ENCODE peak calls at places on chromosomes 3 and 15, in seven cellular contexts. One of them, this sample, is unnamed. For H3K9me3, the result is how much of the 10 kb centered on the place peaks cover.

GRCh38 chr15:98548172-98548971 is 100.0 kb upstream of the IGF1R start:
- DNase-seq in CD4-positive, CD25-positive, alpha-beta regulatory T cell: no peak
- DNase-seq in psoas muscle: peak
- DNase-seq in neural progenitor cell: peak
- DNase-seq in PC-9: peak
- DNase-seq in HCT116: no peak
- DNase-seq in uterus: peak
- DNase-seq in this sample: no peak

GRCh38 chr15:99556010-99556409 is 9.8 kb upstream of the MEF2A start:
- DNase-seq in CD4-positive, CD25-positive, alpha-beta regulatory T cell: no peak
- DNase-seq in psoas muscle: no peak
- DNase-seq in neural progenitor cell: no peak
- DNase-seq in PC-9: no peak
- DNase-seq in HCT116: no peak
- DNase-seq in uterus: no peak
- DNase-seq in this sample: no peak

GRCh38 chr15:82900511-82900910 is 52.0 kb downstream of the HOMER2 start:
- DNase-seq in CD4-positive, CD25-positive, alpha-beta regulatory T cell: no peak
- DNase-seq in psoas muscle: no peak
- DNase-seq in neural progenitor cell: no peak
- DNase-seq in PC-9: no peak
- DNase-seq in HCT116: no peak
- DNase-seq in uterus: no peak
- DNase-seq in this sample: no peak

GRCh38 chr3:149965278-149965677 is 5.4 kb downstream of the PFN2 start:
- DNase-seq in CD4-positive, CD25-positive, alpha-beta regulatory T cell: no peak
- DNase-seq in psoas muscle: no peak
- DNase-seq in neural progenitor cell: no peak
- DNase-seq in PC-9: no peak
- DNase-seq in HCT116: no peak
- DNase-seq in uterus: no peak
- DNase-seq in this sample: no peak

GRCh38 chr15:86839502-86839901 is 759.8 kb downstream of the AGBL1 start:
- DNase-seq in CD4-positive, CD25-positive, alpha-beta regulatory T cell: no peak
- DNase-seq in psoas muscle: no peak
- DNase-seq in neural progenitor cell: no peak
- DNase-seq in PC-9: no peak
- DNase-seq in HCT116: no peak
- DNase-seq in uterus: no peak
- DNase-seq in this sample: no peak

GRCh38 chr3:87260270-87260669 is 16.1 kb downstream of the POU1F1 start:
- DNase-seq in CD4-positive, CD25-positive, alpha-beta regulatory T cell: peak
- DNase-seq in psoas muscle: no peak
- DNase-seq in neural progenitor cell: peak
- DNase-seq in PC-9: peak
- DNase-seq in HCT116: peak
- DNase-seq in uterus: peak
- DNase-seq in this sample: no peak

GRCh38 chr3:44883999-44884431 is 9.6 kb downstream of the TGM4 start:
- DNase-seq in CD4-positive, CD25-positive, alpha-beta regulatory T cell: no peak
- DNase-seq in psoas muscle: no peak
- DNase-seq in neural progenitor cell: no peak
- DNase-seq in PC-9: peak
- DNase-seq in HCT116: peak
- DNase-seq in uterus: no peak
- DNase-seq in this sample: no peak

GRCh38 chr15:71048913-71049675 is 66.2 kb upstream of the THSD4 start:
- DNase-seq in CD4-positive, CD25-positive, alpha-beta regulatory T cell: no peak
- DNase-seq in psoas muscle: no peak
- DNase-seq in neural progenitor cell: no peak
- DNase-seq in PC-9: no peak
- DNase-seq in HCT116: no peak
- DNase-seq in uterus: no peak
- DNase-seq in this sample: no peak

GRCh38 chr3:182567666-182568065 is 225.6 kb upstream of the ATP11B start:
- DNase-seq in CD4-positive, CD25-positive, alpha-beta regulatory T cell: no peak
- DNase-seq in psoas muscle: no peak
- DNase-seq in neural progenitor cell: peak
- DNase-seq in PC-9: peak
- DNase-seq in HCT116: no peak
- DNase-seq in uterus: no peak
- DNase-seq in this sample: no peak

GRCh38 chr15:72306211-72306785 is 13.7 kb downstream of the CELF6 start:
- DNase-seq in CD4-positive, CD25-positive, alpha-beta regulatory T cell: peak
- DNase-seq in psoas muscle: no peak
- DNase-seq in neural progenitor cell: peak
- DNase-seq in PC-9: no peak
- DNase-seq in HCT116: no peak
- DNase-seq in uterus: no peak
- DNase-seq in this sample: peak

GRCh38 chr15:61037031-61037430 is 192.1 kb downstream of the RORA start:
- DNase-seq in CD4-positive, CD25-positive, alpha-beta regulatory T cell: no peak
- DNase-seq in psoas muscle: no peak
- DNase-seq in neural progenitor cell: no peak
- DNase-seq in PC-9: no peak
- DNase-seq in HCT116: no peak
- DNase-seq in uterus: no peak
- DNase-seq in this sample: no peak

GRCh38 chr15:25846377-25846776 is 16.8 kb downstream of the ATP10A start:
- DNase-seq in CD4-positive, CD25-positive, alpha-beta regulatory T cell: peak
- DNase-seq in psoas muscle: no peak
- DNase-seq in neural progenitor cell: no peak
- DNase-seq in PC-9: no peak
- DNase-seq in HCT116: no peak
- DNase-seq in uterus: no peak
- DNase-seq in this sample: no peak

GRCh38 chr3:162507397-162507796 is 1010.8 kb downstream of the OTOL1 start:
- DNase-seq in CD4-positive, CD25-positive, alpha-beta regulatory T cell: no peak
- DNase-seq in psoas muscle: no peak
- DNase-seq in neural progenitor cell: no peak
- DNase-seq in PC-9: no peak
- DNase-seq in HCT116: no peak
- DNase-seq in uterus: no peak
- DNase-seq in this sample: no peak

GRCh38 chr3:126342991-126343661 is 14.1 kb downstream of the KLF15 start:
- DNase-seq in CD4-positive, CD25-positive, alpha-beta regulatory T cell: no peak
- DNase-seq in psoas muscle: peak
- DNase-seq in neural progenitor cell: peak
- DNase-seq in PC-9: no peak
- DNase-seq in HCT116: no peak
- DNase-seq in uterus: peak
- DNase-seq in this sample: peak

GRCh38 chr15:78429477-78429876 is 8.5 kb upstream of the IREB2 start:
- DNase-seq in CD4-positive, CD25-positive, alpha-beta regulatory T cell: no peak
- DNase-seq in psoas muscle: no peak
- DNase-seq in neural progenitor cell: no peak
- DNase-seq in PC-9: no peak
- DNase-seq in HCT116: no peak
- DNase-seq in uterus: no peak
- DNase-seq in this sample: no peak

GRCh38 chr15:73899197-73900128 is 26.1 kb downstream of the TBC1D21 start:
- DNase-seq in CD4-positive, CD25-positive, alpha-beta regulatory T cell: no peak
- DNase-seq in psoas muscle: no peak
- DNase-seq in neural progenitor cell: peak
- DNase-seq in PC-9: no peak
- DNase-seq in HCT116: no peak
- DNase-seq in uterus: no peak
- DNase-seq in this sample: no peak

GRCh38 chr15:98760975-98761374 is 112.6 kb downstream of the IGF1R start:
- DNase-seq in CD4-positive, CD25-positive, alpha-beta regulatory T cell: no peak
- DNase-seq in psoas muscle: no peak
- DNase-seq in neural progenitor cell: no peak
- DNase-seq in PC-9: no peak
- DNase-seq in HCT116: no peak
- DNase-seq in uterus: no peak
- DNase-seq in this sample: no peak

GRCh38 chr3:160200328-160200727 is 24.9 kb upstream of the C3orf80 start:
- DNase-seq in CD4-positive, CD25-positive, alpha-beta regulatory T cell: no peak
- DNase-seq in psoas muscle: no peak
- DNase-seq in neural progenitor cell: no peak
- DNase-seq in PC-9: no peak
- DNase-seq in HCT116: no peak
- DNase-seq in uterus: no peak
- DNase-seq in this sample: no peak

GRCh38 chr15:99674279-99674678 is 59.0 kb downstream of the LYSMD4 start:
- DNase-seq in CD4-positive, CD25-positive, alpha-beta regulatory T cell: no peak
- DNase-seq in psoas muscle: no peak
- DNase-seq in neural progenitor cell: no peak
- DNase-seq in PC-9: no peak
- DNase-seq in HCT116: no peak
- DNase-seq in uterus: no peak
- DNase-seq in this sample: no peak

GRCh38 chr3:32837789-32838188 is 20.0 kb downstream of the TRIM71 start:
- DNase-seq in CD4-positive, CD25-positive, alpha-beta regulatory T cell: no peak
- DNase-seq in psoas muscle: no peak
- DNase-seq in neural progenitor cell: peak
- DNase-seq in PC-9: no peak
- DNase-seq in HCT116: no peak
- DNase-seq in uterus: no peak
- DNase-seq in this sample: no peak

DNA sequence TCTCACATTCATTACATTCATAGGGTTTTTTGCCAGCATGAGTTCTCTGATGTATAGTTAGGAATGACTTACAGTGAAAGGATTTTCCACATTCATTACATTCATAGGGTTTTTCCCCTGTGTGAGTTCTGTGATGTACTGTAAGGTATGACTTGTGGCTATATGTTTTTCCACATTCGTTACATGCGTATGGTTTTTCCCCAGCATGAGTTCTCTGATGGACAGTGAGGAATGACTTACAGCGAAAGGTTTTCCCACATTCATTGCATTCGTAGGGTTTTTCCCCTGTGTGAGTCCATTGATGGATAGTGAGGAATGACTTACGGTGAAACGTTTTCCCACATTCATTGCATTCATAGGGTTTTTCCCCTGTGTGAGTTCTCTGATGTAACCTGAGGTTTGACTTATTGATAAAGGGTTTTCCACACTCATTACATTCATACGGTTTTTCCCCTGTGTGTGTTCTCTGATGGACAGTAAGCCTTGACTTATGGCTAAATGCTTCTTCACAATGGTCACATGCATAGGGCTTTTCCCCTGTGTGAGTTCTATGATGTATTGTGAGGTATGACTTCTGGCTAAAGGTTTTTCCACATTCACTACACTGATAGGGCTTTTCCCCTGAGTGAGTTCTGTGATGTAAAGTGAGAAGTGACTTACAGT is 47.4 kb downstream of the ZNF717 start:
- DNase-seq in CD4-positive, CD25-positive, alpha-beta regulatory T cell: no peak
- DNase-seq in psoas muscle: no peak
- DNase-seq in neural progenitor cell: no peak
- DNase-seq in PC-9: no peak
- DNase-seq in HCT116: no peak
- DNase-seq in uterus: no peak
- DNase-seq in this sample: no peak
- H3K9me3 ChIP-seq in CD4-positive, CD25-positive, alpha-beta regulatory T cell: half or more
- H3K9me3 ChIP-seq in psoas muscle: half or more
- H3K9me3 ChIP-seq in neural progenitor cell: under half
- H3K9me3 ChIP-seq in PC-9: under half
- H3K9me3 ChIP-seq in HCT116: under half
- H3K9me3 ChIP-seq in uterus: half or more
- H3K9me3 ChIP-seq in this sample: half or more

DNA sequence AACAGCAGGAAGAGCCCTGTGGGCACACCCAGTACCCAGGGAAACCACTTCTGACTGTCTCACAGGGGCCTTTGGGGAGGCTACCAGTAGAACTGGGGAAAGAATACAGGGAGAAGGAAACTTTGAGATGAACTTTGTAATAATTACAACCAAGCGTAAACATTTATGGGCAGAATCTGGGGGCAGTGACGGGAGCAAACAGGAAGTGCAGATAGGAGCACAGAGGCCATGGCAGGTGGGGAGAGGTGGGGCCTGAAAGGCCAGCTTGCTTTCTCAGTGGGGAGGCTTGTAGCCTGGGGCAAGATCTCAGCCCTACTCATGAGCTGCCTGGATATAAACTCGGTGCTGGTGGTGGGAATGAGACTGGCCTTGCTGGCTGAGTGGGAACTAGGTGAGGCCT is 209.8 kb downstream of the PLCH1 start:
- DNase-seq in CD4-positive, CD25-positive, alpha-beta regulatory T cell: no peak
- DNase-seq in psoas muscle: no peak
- DNase-seq in neural progenitor cell: no peak
- DNase-seq in PC-9: no peak
- DNase-seq in HCT116: no peak
- DNase-seq in uterus: no peak
- DNase-seq in this sample: no peak
- H3K9me3 ChIP-seq in CD4-positive, CD25-positive, alpha-beta regulatory T cell: under half
- H3K9me3 ChIP-seq in psoas muscle: under half
- H3K9me3 ChIP-seq in neural progenitor cell: under half
- H3K9me3 ChIP-seq in PC-9: under half
- H3K9me3 ChIP-seq in HCT116: under half
- H3K9me3 ChIP-seq in uterus: under half
- H3K9me3 ChIP-seq in this sample: under half

GRCh38 chr3:179493260-179493659 is 42.0 kb upstream of the GNB4 start:
- DNase-seq in CD4-positive, CD25-positive, alpha-beta regulatory T cell: no peak
- DNase-seq in psoas muscle: no peak
- DNase-seq in neural progenitor cell: no peak
- DNase-seq in PC-9: no peak
- DNase-seq in HCT116: no peak
- DNase-seq in uterus: no peak
- DNase-seq in this sample: no peak
- H3K9me3 ChIP-seq in CD4-positive, CD25-positive, alpha-beta regulatory T cell: under half
- H3K9me3 ChIP-seq in psoas muscle: under half
- H3K9me3 ChIP-seq in neural progenitor cell: under half
- H3K9me3 ChIP-seq in PC-9: under half
- H3K9me3 ChIP-seq in HCT116: under half
- H3K9me3 ChIP-seq in uterus: under half
- H3K9me3 ChIP-seq in this sample: under half

DNA sequence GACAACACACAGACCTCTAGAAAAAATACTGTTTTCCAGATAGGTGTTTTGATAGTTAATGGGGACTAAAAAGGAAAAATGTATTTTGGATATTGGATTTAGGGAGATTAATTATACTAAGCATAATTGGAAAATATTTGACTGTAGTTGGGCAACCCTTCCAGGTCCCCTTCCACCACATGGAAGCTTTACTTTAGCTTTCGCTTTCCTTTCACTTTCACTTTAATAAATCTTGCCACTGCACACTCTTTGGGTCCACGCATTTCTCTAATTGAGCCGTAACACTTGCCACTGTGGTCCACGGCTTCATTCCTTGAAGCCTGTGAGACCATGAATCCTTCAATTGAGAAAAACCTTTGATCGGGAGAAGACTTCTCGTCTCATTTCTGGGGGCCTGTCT is 15.5 kb downstream of the GLDN start:
- DNase-seq in CD4-positive, CD25-positive, alpha-beta regulatory T cell: no peak
- DNase-seq in psoas muscle: no peak
- DNase-seq in neural progenitor cell: no peak
- DNase-seq in PC-9: no peak
- DNase-seq in HCT116: no peak
- DNase-seq in uterus: no peak
- DNase-seq in this sample: no peak
- H3K9me3 ChIP-seq in CD4-positive, CD25-positive, alpha-beta regulatory T cell: under half
- H3K9me3 ChIP-seq in psoas muscle: under half
- H3K9me3 ChIP-seq in neural progenitor cell: under half
- H3K9me3 ChIP-seq in PC-9: under half
- H3K9me3 ChIP-seq in HCT116: under half
- H3K9me3 ChIP-seq in uterus: under half
- H3K9me3 ChIP-seq in this sample: under half

GRCh38 chr3:194683431-194683830 is 2.3 kb upstream of the FAM43A start:
- DNase-seq in CD4-positive, CD25-positive, alpha-beta regulatory T cell: no peak
- DNase-seq in psoas muscle: no peak
- DNase-seq in neural progenitor cell: no peak
- DNase-seq in PC-9: no peak
- DNase-seq in HCT116: no peak
- DNase-seq in uterus: no peak
- DNase-seq in this sample: no peak
- H3K9me3 ChIP-seq in CD4-positive, CD25-positive, alpha-beta regulatory T cell: under half
- H3K9me3 ChIP-seq in psoas muscle: under half
- H3K9me3 ChIP-seq in neural progenitor cell: under half
- H3K9me3 ChIP-seq in PC-9: under half
- H3K9me3 ChIP-seq in HCT116: under half
- H3K9me3 ChIP-seq in uterus: under half
- H3K9me3 ChIP-seq in this sample: under half

GRCh38 chr15:32705450-32705849 is 12.4 kb upstream of the GREM1 start:
- DNase-seq in CD4-positive, CD25-positive, alpha-beta regulatory T cell: no peak
- DNase-seq in psoas muscle: no peak
- DNase-seq in neural progenitor cell: no peak
- DNase-seq in PC-9: no peak
- DNase-seq in HCT116: no peak
- DNase-seq in uterus: no peak
- DNase-seq in this sample: no peak
- H3K9me3 ChIP-seq in CD4-positive, CD25-positive, alpha-beta regulatory T cell: under half
- H3K9me3 ChIP-seq in psoas muscle: under half
- H3K9me3 ChIP-seq in neural progenitor cell: under half
- H3K9me3 ChIP-seq in PC-9: under half
- H3K9me3 ChIP-seq in HCT116: under half
- H3K9me3 ChIP-seq in uterus: under half
- H3K9me3 ChIP-seq in this sample: under half

This sample was measured in T-helper 17 cell.